ENCODE peak calls at places on chromosomes 13 and 19, in seven cellular contexts. E is activated T-cell treated with anti-CD3 and anti-CD28 coated beads, Interleukin-2, amount 50 U/mL, for 1 hour; C is hepatic stellate cell; L is SW 1271; Q is AG09309; G is fibroblast of mammary gland; A is ELF-1. O is an unnamed sample.

GRCh38 chr19:609001-609340 is 19.3 kb downstream of the HCN2 start:
- DNase-seq in E (no peak), C (no peak), L (no peak), Q (no peak), G (no peak), A (no peak), O (no peak)

GRCh38 chr19:29547981-29548380 is 22.2 kb downstream of the VSTM2B start:
- DNase-seq in E (no peak), C (no peak), L (no peak), Q (no peak), G (no peak), A (no peak), O (no peak)

GRCh38 chr13:110538632-110539031 is 22.9 kb downstream of the RAB20 start:
- DNase-seq in E (no peak), C (no peak), L (no peak), Q (no peak), G (peak), A (no peak), O (peak)

GRCh38 chr13:71864094-71864980 is 2.7 kb downstream of the DACH1 start:
- DNase-seq in E (peak), C (no peak), L (no peak), Q (no peak), G (no peak), A (peak), O (peak)

GRCh38 chr19:2678043-2678671 is 24.3 kb downstream of the GNG7 start:
- DNase-seq in E (no peak), C (no peak), L (no peak), Q (no peak), G (no peak), A (no peak), O (no peak)

GRCh38 chr19:2779121-2779740 is 3.8 kb downstream of the SGTA start:
- DNase-seq in E (no peak), C (no peak), L (no peak), Q (no peak), G (no peak), A (no peak), O (no peak)

GRCh38 chr19:35389192-35389861 is 18.5 kb downstream of the GPR42 start:
- DNase-seq in E (no peak), C (no peak), L (no peak), Q (no peak), G (no peak), A (no peak), O (no peak)

GRCh38 chr19:18488838-18489626 is 32.8 kb downstream of the ELL start:
- DNase-seq in E (no peak), C (no peak), L (no peak), Q (no peak), G (no peak), A (peak), O (no peak)

GRCh38 chr19:56161534-56161933 is 14.3 kb upstream of the GALP start:
- DNase-seq in E (no peak), C (no peak), L (no peak), Q (no peak), G (no peak), A (no peak), O (no peak)

GRCh38 chr13:41199061-41199460 is 4.7 kb upstream of the KBTBD7 start:
- DNase-seq in E (no peak), C (no peak), L (no peak), Q (no peak), G (no peak), A (no peak), O (no peak)

GRCh38 chr19:33292595-33293254 is 9.6 kb downstream of the CEBPA start:
- DNase-seq in E (no peak), C (no peak), L (no peak), Q (no peak), G (peak), A (no peak), O (peak)

GRCh38 chr13:60152114-60152513 is 11.6 kb downstream of the DIAPH3 start:
- DNase-seq in E (no peak), C (no peak), L (no peak), Q (no peak), G (peak), A (no peak), O (no peak)

GRCh38 chr13:31067416-31068118 is 94.1 kb downstream of the HSPH1 start:
- DNase-seq in E (no peak), C (peak), L (no peak), Q (peak), G (peak), A (no peak), O (no peak)

GRCh38 chr19:46356670-46357055 is 9.8 kb downstream of the PPP5C start:
- DNase-seq in E (no peak), C (no peak), L (no peak), Q (no peak), G (no peak), A (no peak), O (no peak)

GRCh38 chr13:62512194-62513141 is 1096.8 kb upstream of the PCDH20 start:
- DNase-seq in E (no peak), C (peak), L (peak), Q (no peak), G (peak), A (peak), O (no peak)

GRCh38 chr19:57171551-57172081 is 4.3 kb upstream of the DUXA start:
- DNase-seq in E (peak), C (peak), L (peak), Q (no peak), G (peak), A (peak), O (peak)

GRCh38 chr19:12801466-12802266 is at the start of the genes PRDX2 and THSD8:
- DNase-seq in E (peak), C (peak), L (no peak), Q (no peak), G (peak), A (peak), O (peak)

GRCh38 chr19:17338440-17339078 is 1.2 kb downstream of the GTPBP3 start:
- DNase-seq in E (no peak), C (no peak), L (no peak), Q (no peak), G (no peak), A (no peak), O (no peak)

GRCh38 chr19:1942078-1942933 is 1.3 kb downstream of the CSNK1G2 start:
- DNase-seq in E (peak), C (peak), L (peak), Q (no peak), G (peak), A (peak), O (peak)

GRCh38 chr19:40363128-40363527 is 14.6 kb downstream of the PLD3 start:
- DNase-seq in E (no peak), C (no peak), L (no peak), Q (no peak), G (no peak), A (no peak), O (no peak)

GRCh38 chr13:51619614-51620013 is 35.4 kb downstream of the WDFY2 start:
- DNase-seq in E (no peak), C (peak), L (no peak), Q (peak), G (peak), A (no peak), O (peak)

GRCh38 chr19:55212447-55212846 is 3.1 kb upstream of the PTPRH start:
- DNase-seq in E (peak), C (no peak), L (peak), Q (no peak), G (no peak), A (no peak), O (no peak)

GRCh38 chr19:1411255-1412191 is 4.1 kb downstream of the DAZAP1 start:
- DNase-seq in E (no peak), C (peak), L (no peak), Q (no peak), G (peak), A (no peak), O (peak)

GRCh38 chr13:77416666-77417212 is 89.8 kb upstream of the MYCBP2 start:
- DNase-seq in E (no peak), C (no peak), L (no peak), Q (no peak), G (no peak), A (no peak), O (no peak)

GRCh38 chr13:97226788-97227627 is 4.9 kb downstream of the MBNL2 start:
- DNase-seq in E (no peak), C (no peak), L (peak), Q (no peak), G (no peak), A (peak), O (peak)

GRCh38 chr13:20393273-20394235 is 132.1 kb downstream of the CRYL1 start:
- DNase-seq in E (no peak), C (no peak), L (no peak), Q (no peak), G (no peak), A (no peak), O (no peak)

GRCh38 chr13:43787998-43788397 is 1.2 kb upstream of the ENOX1 start:
- DNase-seq in E (no peak), C (peak), L (no peak), Q (no peak), G (peak), A (no peak), O (peak)

GRCh38 chr13:50224534-50224933 is 209.3 kb downstream of the KCNRG start:
- DNase-seq in E (no peak), C (peak), L (no peak), Q (peak), G (peak), A (no peak), O (peak)

GRCh38 chr19:36115453-36116343 is at the start of gene TBCB:
- DNase-seq in E (peak), C (no peak), L (peak), Q (no peak), G (peak), A (peak), O (no peak)

GRCh38 chr19:50703915-50704548 is 15.6 kb downstream of the SHANK1 start:
- DNase-seq in E (no peak), C (no peak), L (peak), Q (no peak), G (no peak), A (peak), O (no peak)

GRCh38 chr13:107716741-107717140 is 498.6 kb downstream of the LIG4 start:
- DNase-seq in E (no peak), C (no peak), L (no peak), Q (no peak), G (no peak), A (no peak), O (no peak)

GRCh38 chr13:32048816-32049215 is 17.2 kb downstream of the FRY start:
- DNase-seq in E (no peak), C (no peak), L (no peak), Q (no peak), G (peak), A (no peak), O (no peak)

GRCh38 chr13:45225370-45225769 is 24.5 kb upstream of the KCTD4 start:
- DNase-seq in E (no peak), C (no peak), L (no peak), Q (no peak), G (no peak), A (no peak), O (no peak)

GRCh38 chr13:33158271-33158670 is 127.3 kb downstream of the STARD13 start:
- DNase-seq in E (no peak), C (no peak), L (no peak), Q (no peak), G (no peak), A (no peak), O (no peak)

O was measured in fibroblast of gingiva.